ENCODE peak calls at places on chromosomes 11 and 22, in four cellular contexts. U, E, D and T are unnamed samples.

GRCh38 chr11:12050470-12050891 is 42.1 kb upstream of the DKK3 start:
- DNase-seq in D (no peak), U (no peak), E (no peak), T (no peak)

GRCh38 chr11:74462009-74462408 is 5.3 kb downstream of the KCNE3 start:
- DNase-seq in E (no peak), D (no peak), U (no peak), T (no peak)

GRCh38 chr11:6667733-6668374 is 12.2 kb upstream of the DCHS1 start:
- DNase-seq in E (no peak), U (no peak), D (no peak), T (peak; percentile 52)

GRCh38 chr11:22728600-22729394 is 62.4 kb downstream of the GAS2 start:
- DNase-seq in U (no peak), D (no peak), E (no peak), T (no peak)

GRCh38 chr11:35792148-35792845 is 129.7 kb downstream of the TRIM44 start:
- DNase-seq in U (no peak), E (no peak), D (no peak), T (no peak)

GRCh38 chr11:18775492-18776292 is 15.9 kb downstream of the PTPN5 start:
- DNase-seq in E (no peak), U (peak; percentile 87), D (peak; percentile 36), T (peak; percentile 55)

GRCh38 chr22:45192701-45193187 is 29.0 kb downstream of the NUP50 start:
- DNase-seq in D (no peak), U (no peak), E (no peak), T (no peak)

GRCh38 chr11:12995211-12995610 is 13.9 kb upstream of the RASSF10 start:
- DNase-seq in U (no peak), E (no peak), D (no peak), T (no peak)

GRCh38 chr22:39520874-39521857 is 804 bp downstream of the ATF4 start:
- DNase-seq in U (peak; percentile 62), E (peak; percentile 72), D (peak; percentile 56), T (peak; percentile 62)

GRCh38 chr11:98137437-98137836 is 883.3 kb upstream of the CNTN5 start:
- DNase-seq in U (no peak), E (no peak), D (no peak), T (no peak)

GRCh38 chr22:49296561-49296960 is 531.1 kb downstream of the BRD1 start:
- DNase-seq in D (no peak), U (no peak), E (no peak), T (no peak)